ENCODE peak calls at places on chromosomes 7 and 10, in ten cellular contexts. S is neural progenitor cell, H is fibroblast of pulmonary artery, M is fibroblast of lung, U is Panc1, G is suprapubic skin, A is AG04450, K is OCI-LY7, T is tibial artery, B is heart left ventricle. I is an unnamed sample.

GRCh38 chr7:92788559-92789183 is 47.7 kb downstream of the CDK6 start:
- DNase-seq in S (no peak), T (no peak), H (no peak), U (no peak), B (no peak), K (peak), A (no peak), M (no peak), G (no peak), I (no peak)

GRCh38 chr7:123604739-123605138 is 3.1 kb downstream of the ASB15 start:
- DNase-seq in A (no peak), T (no peak), U (no peak), B (no peak), S (no peak), M (no peak), G (no peak), H (no peak), K (no peak), I (no peak)

GRCh38 chr7:73521636-73522080 is 435 bp downstream of the BAZ1B start:
- DNase-seq in A (no peak), B (peak), H (peak), M (no peak), K (peak), G (no peak), T (no peak), S (no peak), U (no peak), I (no peak)

GRCh38 chr10:97517096-97517750 is 18.5 kb downstream of the UBTD1 start:
- DNase-seq in S (no peak), H (no peak), A (no peak), G (no peak), T (no peak), K (no peak), B (no peak), M (no peak), U (no peak), I (no peak)

GRCh38 chr7:143906895-143907294 is 4.9 kb upstream of the TCAF1 start:
- DNase-seq in H (no peak), U (no peak), B (no peak), K (no peak), S (peak), M (no peak), A (no peak), G (no peak), T (no peak), I (no peak)

GRCh38 chr10:114172241-114172640 is 1.8 kb downstream of the CCDC186 start:
- DNase-seq in K (peak), A (no peak), M (peak), H (peak), U (no peak), S (no peak), T (no peak), B (no peak), G (no peak), I (no peak)

GRCh38 chr10:127524869-127525268 is 24.2 kb upstream of the NPS start:
- DNase-seq in B (no peak), H (no peak), S (no peak), U (no peak), G (no peak), T (no peak), M (no peak), A (no peak), K (no peak), I (no peak)

GRCh38 chr10:98302711-98303365 is 34.8 kb upstream of the LOXL4 start:
- DNase-seq in U (no peak), G (no peak), H (no peak), A (no peak), T (no peak), K (no peak), B (no peak), S (no peak), M (no peak), I (no peak)

GRCh38 chr10:77463499-77463898 is 174.1 kb downstream of the KCNMA1 start:
- DNase-seq in G (no peak), A (no peak), S (no peak), T (peak), M (no peak), B (no peak), K (no peak), H (no peak), U (no peak), I (no peak)

GRCh38 chr10:13526952-13527863 is 1.6 kb downstream of the BEND7 start:
- DNase-seq in G (no peak), A (no peak), K (no peak), U (no peak), H (peak), S (peak), M (peak), B (no peak), T (no peak), I (peak)

GRCh38 chr7:3884543-3884942 is 583.5 kb downstream of the SDK1 start:
- DNase-seq in H (no peak), A (no peak), M (no peak), K (no peak), U (no peak), B (no peak), S (no peak), T (no peak), G (no peak), I (no peak)

GRCh38 chr10:3091346-3091787 is 24.0 kb downstream of the PFKP start:
- DNase-seq in M (peak), K (no peak), G (no peak), B (no peak), A (peak), T (peak), H (peak), S (no peak), U (no peak), I (peak)
- H3K4me3 ChIP-seq in M (peak), K (no peak), G (no peak), B (no peak), A (no peak), T (no peak), H (no peak), S (no peak), U (peak), I (peak)

GRCh38 chr7:51301806-51302205 is 14.8 kb downstream of the COBL start:
- DNase-seq in M (no peak), H (no peak), A (no peak), K (no peak), U (no peak), G (no peak), T (no peak), B (no peak), S (no peak), I (no peak)
- TF ChIP-seq CTCF in M (no peak), H (no peak), A (no peak), K (no peak), U (no peak), G (no peak), T (no peak), B (no peak), S (no peak), I (no peak)

DNA sequence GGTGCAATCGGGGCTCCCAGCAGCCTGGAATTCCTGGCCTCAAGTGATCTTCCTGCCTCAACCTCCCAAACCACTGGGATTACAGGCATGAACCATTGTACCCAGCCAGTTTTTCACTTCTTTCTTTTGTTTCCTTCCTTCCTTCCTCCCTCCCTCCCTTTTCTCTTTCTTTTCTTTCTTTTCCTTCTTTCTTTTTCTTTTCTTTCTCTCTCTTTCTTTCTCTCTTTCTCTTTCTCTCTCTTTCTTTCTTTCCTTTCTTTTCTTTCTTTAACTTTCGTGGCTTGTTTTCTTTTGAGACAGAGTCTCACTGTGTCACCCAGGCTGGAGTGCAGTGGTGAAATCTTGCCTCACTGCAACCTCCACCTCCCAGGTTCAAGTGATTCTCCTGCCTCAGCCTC is 12.3 kb downstream of the ORAI2 start:
- DNase-seq in A (no peak), T (no peak), K (no peak), M (no peak), H (no peak), U (no peak), B (no peak), S (no peak), G (no peak), I (no peak)
- H3K4me3 ChIP-seq in A (no peak), T (no peak), K (peak), M (no peak), H (no peak), U (no peak), B (no peak), S (no peak), G (no peak), I (no peak)

GRCh38 chr10:42428534-42428933 is 209.8 kb downstream of the ZNF33B start:
- DNase-seq in H (peak), K (peak), M (peak), G (no peak), U (no peak), T (no peak), A (no peak), S (no peak), B (no peak), I (no peak)
- TF ChIP-seq CTCF in H (peak), K (peak), M (no peak), G (no peak), U (peak), T (no peak), A (peak), S (peak), B (peak), I (peak)

DNA sequence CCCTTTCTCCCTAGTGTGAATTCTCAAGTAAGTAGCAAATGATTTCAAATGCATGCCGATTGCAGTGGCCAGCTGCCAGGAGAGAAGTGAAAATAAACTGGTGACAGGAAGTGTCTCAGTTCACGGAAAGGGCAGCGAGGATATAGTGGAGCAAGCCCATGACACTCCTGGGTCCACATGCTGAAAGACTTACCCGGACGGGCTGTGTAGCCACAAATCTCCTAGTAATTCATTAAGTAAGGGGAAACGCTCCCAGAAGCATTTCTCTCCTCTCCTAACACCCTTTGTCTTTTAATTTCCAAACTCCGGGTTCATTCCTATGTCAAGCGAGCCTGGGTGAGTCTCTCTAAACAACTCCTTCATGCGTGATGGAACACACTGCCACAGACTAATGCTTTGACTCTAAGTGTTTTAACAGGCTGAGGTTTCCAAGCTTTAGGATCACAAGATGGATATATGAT is 125.6 kb downstream of the CYP26A1 start:
- DNase-seq in S (peak), K (no peak), H (peak), G (peak), T (peak), B (peak), A (no peak), M (peak), U (peak), I (no peak)
- H3K4me3 ChIP-seq in S (no peak), K (no peak), H (peak), G (peak), T (peak), B (peak), A (peak), M (peak), U (peak), I (no peak)

GRCh38 chr10:90087197-90088007 is 386.0 kb downstream of the KIF20B start:
- DNase-seq in H (peak), G (no peak), A (no peak), U (peak), M (peak), S (no peak), B (no peak), K (peak), T (no peak), I (peak)
- TF ChIP-seq CTCF in H (no peak), G (no peak), A (no peak), U (peak), M (no peak), S (no peak), B (no peak), K (no peak), T (no peak), I (no peak)

DNA sequence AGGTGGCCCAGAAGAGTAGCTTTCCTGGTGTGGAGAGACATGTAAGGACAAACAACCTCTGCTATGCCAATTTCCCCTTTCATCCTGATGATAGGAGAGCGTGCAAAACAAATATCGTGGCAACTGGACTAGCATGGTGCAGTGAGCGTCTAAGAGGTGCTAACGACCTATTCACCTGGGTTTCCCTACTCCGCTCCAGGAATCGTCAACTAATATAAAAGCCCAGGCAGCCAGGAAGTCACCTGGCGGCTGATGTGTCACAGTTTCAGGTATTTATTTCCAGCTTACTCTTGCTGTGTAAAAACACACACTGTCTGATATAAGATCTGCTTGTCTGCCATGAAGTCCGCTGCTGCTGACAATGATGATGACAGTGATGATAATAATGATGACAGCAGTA is 56.5 kb upstream of the EFCAB10 start:
- DNase-seq in H (no peak), S (no peak), T (no peak), G (no peak), K (no peak), M (no peak), A (no peak), U (no peak), B (no peak), I (no peak)
- H3K4me3 ChIP-seq in H (no peak), S (peak), T (no peak), G (no peak), K (no peak), M (no peak), A (no peak), U (no peak), B (no peak), I (no peak)

DNA sequence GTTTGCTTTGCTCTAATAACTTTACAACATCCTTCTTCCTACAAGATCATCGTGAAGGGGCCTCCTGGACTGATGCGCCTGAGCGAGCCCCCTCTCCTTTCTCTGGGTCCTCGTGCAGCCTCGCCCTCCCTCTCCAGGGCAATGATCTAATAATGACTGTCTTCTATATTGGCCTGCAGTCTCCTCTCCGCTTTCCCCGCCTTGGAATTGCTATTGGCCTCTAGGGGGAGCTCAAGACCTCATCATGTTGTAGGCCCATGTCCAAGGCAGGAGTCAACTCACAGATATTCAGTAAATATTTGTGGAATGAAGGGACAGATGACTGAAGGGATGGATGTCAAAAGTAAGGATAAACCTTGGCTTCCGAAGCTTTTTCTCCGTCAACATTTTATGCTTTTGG is 1180.3 kb downstream of the TYW1 start:
- DNase-seq in T (no peak), G (no peak), B (no peak), U (peak), H (peak), S (peak), A (no peak), K (peak), M (peak), I (peak)
- TF ChIP-seq CTCF in T (peak), G (no peak), B (peak), U (peak), H (peak), S (peak), A (peak), K (peak), M (peak), I (peak)

DNA sequence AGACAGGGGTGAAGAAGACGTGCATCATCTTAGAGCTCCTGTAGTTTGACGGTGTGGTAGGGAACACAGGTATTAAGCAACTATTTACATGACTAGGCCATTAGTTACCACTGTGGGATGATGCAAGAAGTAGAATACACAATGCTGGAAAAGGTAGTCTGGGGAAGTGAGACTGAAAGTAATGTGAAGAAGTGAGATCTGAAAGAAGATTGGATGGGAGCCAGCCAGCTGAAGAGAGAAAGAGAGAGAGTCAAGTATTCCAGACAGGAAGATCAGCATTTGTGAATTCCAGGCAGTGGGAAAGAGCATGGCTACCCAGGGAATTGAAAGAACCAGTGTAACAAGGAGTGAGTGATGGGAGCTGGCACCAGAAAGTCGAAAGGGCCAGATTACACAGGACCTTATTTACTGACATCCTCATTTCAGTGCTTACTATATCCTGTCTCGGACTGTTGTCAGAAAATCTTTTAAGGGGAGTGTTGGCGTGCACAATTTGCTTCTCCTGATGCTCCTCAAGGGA is 4.0 kb upstream of the CFAP58 start:
- DNase-seq in G (no peak), M (peak), H (peak), T (no peak), U (no peak), B (no peak), K (peak), S (no peak), A (no peak), I (no peak)
- H3K4me3 ChIP-seq in G (no peak), M (no peak), H (peak), T (peak), U (peak), B (no peak), K (peak), S (no peak), A (peak), I (no peak)

GRCh38 chr7:81957517-81957916 is 187.7 kb upstream of the HGF start:
- DNase-seq in G (no peak), B (no peak), T (no peak), M (no peak), A (no peak), U (no peak), K (no peak), S (no peak), H (no peak), I (no peak)

GRCh38 chr7:81960026-81960425 is 190.2 kb upstream of the HGF start:
- DNase-seq in U (no peak), K (no peak), A (no peak), T (no peak), G (no peak), M (no peak), B (no peak), S (no peak), H (peak), I (no peak)

GRCh38 chr7:81956520-81956919 is 186.7 kb upstream of the HGF start:
- DNase-seq in T (no peak), M (peak), B (no peak), K (peak), G (no peak), S (peak), A (peak), H (peak), U (peak), I (no peak)
- TF ChIP-seq CTCF in T (peak), M (peak), B (peak), K (peak), G (no peak), S (peak), A (peak), H (peak), U (peak), I (peak)

I was measured in keratinocyte.